ENCODE peak calls at places on chromosomes 3 and 15, in nine cellular contexts. R, L, N, Q, X, Z, O, H and U are unnamed samples.

GRCh38 chr3:193572426-193572908 is 17.8 kb upstream of the ATP13A4 start:
- DNase-seq in R (peak; percentile 30), L (peak; percentile 42), N (peak; percentile 74), Q (peak; percentile 18), X (peak; percentile 73), Z (peak; percentile 66), O (peak; percentile 44), H (peak; percentile 83), U (peak; percentile 83)

GRCh38 chr3:194991338-194991654 is 279.7 kb downstream of the XXYLT1 start:
- DNase-seq in R (no peak), L (no peak), N (no peak), Q (no peak), X (no peak), Z (no peak), O (no peak), H (no peak), U (no peak)

GRCh38 chr3:153315781-153316180 is 153.8 kb downstream of the RAP2B start:
- DNase-seq in R (no peak), L (no peak), N (no peak), Q (no peak), X (no peak), Z (peak; percentile 46), O (no peak), H (no peak), U (no peak)

GRCh38 chr3:140584549-140584948 is 93.3 kb upstream of the TRIM42 start:
- DNase-seq in R (no peak), L (no peak), N (no peak), Q (no peak), X (no peak), Z (no peak), O (no peak), H (no peak), U (no peak)

GRCh38 chr15:49860101-49860500 is 239.3 kb downstream of the DTWD1 start:
- DNase-seq in R (no peak), L (no peak), N (no peak), Q (no peak), X (no peak), Z (peak; percentile 68), O (no peak), H (no peak), U (no peak)

GRCh38 chr3:53806182-53807116 is 39.8 kb downstream of the CHDH start:
- DNase-seq in R (no peak), L (no peak), N (no peak), Q (no peak), X (peak; percentile 17), Z (peak; percentile 33), O (peak; percentile 23), H (peak; percentile 60), U (peak; percentile 14)

GRCh38 chr3:81554348-81554747 is 207.1 kb downstream of the GBE1 start:
- DNase-seq in R (no peak), L (no peak), N (no peak), Q (no peak), X (no peak), Z (peak; percentile 68), O (peak; percentile 43), H (no peak), U (no peak)

GRCh38 chr3:48596157-48596556 is 1.0 kb upstream of the COL7A1 start:
- DNase-seq in R (no peak), L (no peak), N (no peak), Q (no peak), X (no peak), Z (no peak), O (no peak), H (no peak), U (no peak)

GRCh38 chr15:91408476-91409076 is 308.5 kb downstream of the SV2B start:
- DNase-seq in R (no peak), L (peak; percentile 10), N (peak; percentile 33), Q (no peak), X (no peak), Z (no peak), O (no peak), H (peak; percentile 59), U (peak; percentile 62)

GRCh38 chr3:53807117-53807521 is 39.1 kb downstream of the CHDH start:
- DNase-seq in R (no peak), L (no peak), N (no peak), Q (no peak), X (no peak), Z (no peak), O (no peak), H (no peak), U (no peak)

GRCh38 chr15:74631935-74632560 is 16.4 kb downstream of the CLK3 start:
- DNase-seq in R (peak; percentile 63), L (peak; percentile 55), N (peak; percentile 80), Q (peak; percentile 49), X (peak; percentile 40), Z (peak; percentile 47), O (peak; percentile 46), H (peak; percentile 82), U (peak; percentile 79)

GRCh38 chr3:115990669-115991068 is 367.4 kb downstream of the GAP43 start:
- DNase-seq in R (no peak), L (no peak), N (no peak), Q (no peak), X (no peak), Z (no peak), O (no peak), H (no peak), U (no peak)

GRCh38 chr3:115989927-115990326 is 366.6 kb downstream of the GAP43 start:
- DNase-seq in R (no peak), L (no peak), N (no peak), Q (no peak), X (no peak), Z (peak; percentile 75), O (no peak), H (no peak), U (no peak)

GRCh38 chr3:115982629-115983028 is 359.3 kb downstream of the GAP43 start:
- DNase-seq in R (no peak), L (no peak), N (no peak), Q (no peak), X (no peak), Z (no peak), O (no peak), H (no peak), U (no peak)

GRCh38 chr3:115982121-115982520 is 358.8 kb downstream of the GAP43 start:
- DNase-seq in R (no peak), L (no peak), N (no peak), Q (no peak), X (no peak), Z (no peak), O (no peak), H (no peak), U (no peak)

DNA sequence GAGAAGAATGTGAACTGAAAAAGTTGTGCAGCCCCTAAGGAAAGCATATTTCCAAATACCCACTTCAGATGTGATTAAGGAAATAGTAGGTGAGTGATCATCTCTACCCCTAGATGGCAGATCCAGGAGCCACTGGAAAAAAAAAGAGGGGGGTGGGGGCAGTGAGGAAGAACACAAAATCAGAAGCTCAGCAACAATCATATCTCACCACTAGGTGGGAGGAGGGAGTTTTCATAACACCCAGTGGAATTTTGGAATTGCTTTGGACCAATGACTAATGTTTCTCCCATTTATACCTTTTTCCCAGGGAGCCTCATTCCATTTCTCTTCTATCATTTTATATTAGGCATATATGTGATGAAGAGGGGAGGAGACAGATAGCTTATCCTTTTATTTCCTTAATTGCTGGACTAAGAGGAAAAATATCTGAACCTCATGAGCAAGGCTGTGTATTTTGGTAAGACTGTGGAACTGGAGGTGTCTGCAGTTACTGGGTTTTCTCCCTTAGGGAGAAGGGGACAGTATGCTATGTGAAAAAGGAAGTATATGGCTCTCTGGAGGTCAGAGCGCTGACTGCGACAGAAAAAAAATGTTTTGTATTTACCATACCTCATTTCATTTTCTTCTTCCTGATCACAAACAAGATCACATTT is 363.4 kb downstream of the GAP43 start:
- DNase-seq in R (no peak), L (no peak), N (peak; percentile 45), Q (no peak), X (peak; percentile 46), Z (peak; percentile 35), O (peak; percentile 46), H (peak; percentile 32), U (peak; percentile 29)
- TF ChIP-seq CTCF in R (no peak), L (peak; percentile 35), N (peak; percentile 68), Q (no peak), X (peak; percentile 3), Z (peak; percentile 46), O (peak; percentile 15), H (peak; percentile 28), U (peak; percentile 26)

DNA sequence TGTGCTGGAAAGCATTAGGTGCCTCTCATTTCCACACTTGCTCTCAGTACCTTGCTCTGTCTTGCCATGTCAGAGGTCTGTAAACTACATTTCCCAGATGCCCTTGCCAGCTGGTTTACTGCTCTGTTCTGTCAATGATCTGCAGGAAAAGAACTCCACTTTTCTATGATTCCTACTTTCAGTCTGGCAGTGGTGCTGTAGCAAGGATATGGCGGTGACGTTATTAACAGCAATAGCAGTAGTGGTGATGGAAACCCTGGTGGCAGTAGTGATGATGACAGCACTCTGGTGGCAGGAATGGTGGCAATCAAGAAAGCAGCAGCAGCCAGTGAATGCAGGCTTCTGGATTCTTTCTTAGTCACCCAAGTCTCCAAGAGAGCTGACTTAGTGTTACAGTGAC is 665.2 kb downstream of the DIPK2A start:
- DNase-seq in R (no peak), L (no peak), N (peak; percentile 13), Q (no peak), X (peak; percentile 40), Z (no peak), O (peak; percentile 2), H (peak; percentile 62), U (peak; percentile 45)
- TF ChIP-seq CTCF in R (no peak), L (peak; percentile 46), N (peak; percentile 18), Q (no peak), X (no peak), Z (no peak), O (no peak), H (no peak), U (no peak)

GRCh38 chr15:35211240-35211952 is 126.3 kb upstream of the NANOGP8 start:
- DNase-seq in R (no peak), L (no peak), N (no peak), Q (no peak), X (no peak), Z (no peak), O (no peak), H (no peak), U (no peak)

GRCh38 chr15:35210370-35210769 is 125.3 kb upstream of the NANOGP8 start:
- DNase-seq in R (no peak), L (no peak), N (no peak), Q (no peak), X (no peak), Z (no peak), O (no peak), H (no peak), U (no peak)

GRCh38 chr15:35208353-35208752 is 123.3 kb upstream of the NANOGP8 start:
- DNase-seq in R (no peak), L (no peak), N (no peak), Q (no peak), X (no peak), Z (no peak), O (no peak), H (no peak), U (no peak)

GRCh38 chr15:35209838-35210237 is 124.7 kb upstream of the NANOGP8 start:
- DNase-seq in R (no peak), L (no peak), N (no peak), Q (no peak), X (peak; percentile 11), Z (no peak), O (peak; percentile 89), H (peak; percentile 13), U (peak; percentile 1)

GRCh38 chr15:35206060-35206675 is 121.1 kb upstream of the NANOGP8 start:
- DNase-seq in R (no peak), L (no peak), N (no peak), Q (no peak), X (peak; percentile 55), Z (peak; percentile 3), O (peak; percentile 8), H (peak; percentile 9), U (no peak)
- TF ChIP-seq CTCF in R (no peak), L (peak; percentile 38), N (peak; percentile 74), Q (no peak), X (peak; percentile 38), Z (peak; percentile 48), O (peak; percentile 40), H (no peak), U (no peak)

GRCh38 chr3:150503402-150504099 is 42.7 kb downstream of the SERP1 start:
- DNase-seq in R (no peak), L (no peak), N (no peak), Q (no peak), X (no peak), Z (no peak), O (no peak), H (no peak), U (no peak)
- TF ChIP-seq CTCF in R (no peak), L (no peak), N (peak; percentile 5), Q (no peak), X (no peak), Z (no peak), O (no peak), H (no peak), U (no peak)